ENCODE peak calls at places on chromosomes 2 and 18, in seven cellular contexts. F is type B pancreatic cell, U is putamen, J is psoas muscle, X is retina, A is ovary, C is NCI-H774. R is an unnamed sample.

GRCh38 chr2:227939271-227940027 is 68.0 kb downstream of the DAW1 start:
- DNase-seq in F (no peak), U (peak), J (no peak), X (peak), A (no peak), C (peak), R (peak)

GRCh38 chr2:76154981-76155380 is 444.3 kb upstream of the GCFC2 start:
- DNase-seq in F (no peak), U (no peak), J (no peak), X (no peak), A (no peak), C (no peak), R (no peak)

GRCh38 chr18:79584491-79585394 is 94.9 kb upstream of the CTDP1 start:
- DNase-seq in F (peak), U (no peak), J (no peak), X (no peak), A (peak), C (no peak), R (no peak)

GRCh38 chr18:45014047-45014501 is 333.4 kb downstream of the SETBP1 start:
- DNase-seq in F (no peak), U (no peak), J (peak), X (peak), A (no peak), C (no peak), R (peak)

GRCh38 chr18:48919547-48919946 is 31.2 kb downstream of the SMAD7 start:
- DNase-seq in F (no peak), U (no peak), J (no peak), X (no peak), A (no peak), C (no peak), R (no peak)

GRCh38 chr2:147910990-147911473 is 66.2 kb downstream of the ACVR2A start:
- DNase-seq in F (no peak), U (peak), J (no peak), X (peak), A (peak), C (peak), R (peak)

GRCh38 chr2:190256087-190256486 is 63.5 kb downstream of the HIBCH start:
- DNase-seq in F (no peak), U (no peak), J (no peak), X (no peak), A (no peak), C (no peak), R (no peak)

GRCh38 chr2:99940963-99941362 is 201.4 kb downstream of the AFF3 start:
- DNase-seq in F (no peak), U (no peak), J (no peak), X (no peak), A (no peak), C (no peak), R (no peak)

GRCh38 chr2:24313744-24314632 is 46.3 kb downstream of the ITSN2 start:
- DNase-seq in F (no peak), U (no peak), J (no peak), X (no peak), A (no peak), C (no peak), R (no peak)

GRCh38 chr2:239566162-239566994 is 165.6 kb upstream of the HDAC4 start:
- DNase-seq in F (no peak), U (no peak), J (no peak), X (no peak), A (no peak), C (no peak), R (no peak)

GRCh38 chr2:45814951-45815621 is 163.6 kb downstream of the PRKCE start:
- DNase-seq in F (no peak), U (no peak), J (no peak), X (peak), A (no peak), C (no peak), R (no peak)

GRCh38 chr2:159982842-159983785 is 79.3 kb downstream of the PLA2R1 start:
- DNase-seq in F (no peak), U (no peak), J (no peak), X (no peak), A (no peak), C (no peak), R (peak)

GRCh38 chr2:197024206-197024605 is 97.7 kb upstream of the PGAP1 start:
- DNase-seq in F (no peak), U (no peak), J (no peak), X (no peak), A (no peak), C (no peak), R (no peak)

GRCh38 chr2:191115391-191115790 is 35.4 kb downstream of the STAT4 start:
- DNase-seq in F (no peak), U (no peak), J (no peak), X (no peak), A (no peak), C (no peak), R (no peak)

GRCh38 chr18:48616484-48617255 is 77.8 kb downstream of the CTIF start:
- DNase-seq in F (no peak), U (peak), J (no peak), X (no peak), A (no peak), C (no peak), R (peak)

GRCh38 chr2:70886541-70886987 is 49.1 kb upstream of the ATP6V1B1 start:
- DNase-seq in F (peak), U (no peak), J (no peak), X (peak), A (no peak), C (no peak), R (no peak)

GRCh38 chr18:77566604-77567003 is 317.0 kb downstream of the GALR1 start:
- DNase-seq in F (no peak), U (no peak), J (no peak), X (no peak), A (no peak), C (no peak), R (no peak)

GRCh38 chr2:64941751-64942150 is 47.4 kb upstream of the SLC1A4 start:
- DNase-seq in F (no peak), U (no peak), J (no peak), X (no peak), A (no peak), C (no peak), R (no peak)

GRCh38 chr2:48589170-48589767 is 28.4 kb upstream of the GTF2A1L start:
- DNase-seq in F (no peak), U (peak), J (peak), X (peak), A (peak), C (peak), R (peak)

GRCh38 chr18:51248685-51249084 is 51.2 kb upstream of the MEX3C start:
- DNase-seq in F (no peak), U (no peak), J (no peak), X (no peak), A (no peak), C (no peak), R (no peak)

GRCh38 chr2:166411473-166412230 is 35.9 kb upstream of the SCN9A start:
- DNase-seq in F (no peak), U (no peak), J (no peak), X (no peak), A (no peak), C (no peak), R (no peak)

GRCh38 chr2:84857566-84857965 is 23.3 kb downstream of the TRABD2A start:
- DNase-seq in F (no peak), U (no peak), J (no peak), X (no peak), A (no peak), C (no peak), R (no peak)

GRCh38 chr2:160109243-160109642 is 46.8 kb upstream of the PLA2R1 start:
- DNase-seq in F (no peak), U (no peak), J (no peak), X (no peak), A (no peak), C (no peak), R (peak)

GRCh38 chr2:169818241-169818640 is 6.5 kb downstream of the METTL5 start:
- DNase-seq in F (no peak), U (no peak), J (no peak), X (no peak), A (no peak), C (no peak), R (no peak)

GRCh38 chr2:239154971-239155805 is 245.6 kb downstream of the HDAC4 start:
- DNase-seq in F (peak), U (peak), J (peak), X (no peak), A (peak), C (no peak), R (no peak)

GRCh38 chr18:46264255-46264654 is 160.1 kb downstream of the HAUS1 start:
- DNase-seq in F (no peak), U (no peak), J (no peak), X (no peak), A (no peak), C (no peak), R (peak)

GRCh38 chr2:239522002-239522739 is 121.4 kb upstream of the HDAC4 start:
- DNase-seq in F (no peak), U (no peak), J (peak), X (no peak), A (no peak), C (no peak), R (no peak)

GRCh38 chr2:36410681-36411080 is 55.1 kb downstream of the CRIM1 start:
- DNase-seq in F (no peak), U (no peak), J (no peak), X (no peak), A (no peak), C (no peak), R (no peak)

GRCh38 chr18:50218432-50219197 is 23.7 kb upstream of the MYO5B start:
- DNase-seq in F (no peak), U (no peak), J (no peak), X (peak), A (no peak), C (no peak), R (no peak)

R was measured in fibroblast of gingiva.